ENCODE peak calls at places on chromosomes 16 and 17, in seven cellular contexts. J is ovary, Q is breast epithelium, T is endothelial cell of umbilical vein, D is IMR-90, R is AG04450, K is Panc1. N is an unnamed sample. For H3K9me3, the result is how much of the 10 kb centered on the place peaks cover.

GRCh38 chr16:57689772-57690558 is 4.6 kb upstream of the DRC7 start:
- DNase-seq in J (no peak), Q (no peak), T (peak), D (no peak), R (no peak), K (no peak), N (no peak)

GRCh38 chr17:35679007-35679682 is 52.3 kb upstream of the RASL10B start:
- DNase-seq in J (no peak), Q (no peak), T (no peak), D (no peak), R (no peak), K (no peak), N (no peak)

GRCh38 chr17:81898885-81899284 is 3.2 kb upstream of the NPB start:
- DNase-seq in J (no peak), Q (no peak), T (no peak), D (no peak), R (no peak), K (no peak), N (no peak)

GRCh38 chr17:39924691-39925055 is 2.7 kb downstream of the ORMDL3 start:
- DNase-seq in J (no peak), Q (no peak), T (no peak), D (no peak), R (no peak), K (no peak), N (no peak)

GRCh38 chr17:34711646-34712045 is 132.3 kb downstream of the TMEM132E start:
- DNase-seq in J (no peak), Q (no peak), T (no peak), D (no peak), R (no peak), K (no peak), N (no peak)

GRCh38 chr17:56505154-56505756 is 88.2 kb upstream of the NOG start:
- DNase-seq in J (no peak), Q (no peak), T (no peak), D (no peak), R (no peak), K (no peak), N (no peak)

GRCh38 chr17:58538801-58539410 is 24.5 kb upstream of the MTMR4 start:
- DNase-seq in J (no peak), Q (no peak), T (no peak), D (no peak), R (no peak), K (no peak), N (no peak)

GRCh38 chr16:69145658-69146057 is 13.2 kb downstream of the UTP4 start:
- DNase-seq in J (no peak), Q (no peak), T (no peak), D (peak), R (no peak), K (no peak), N (no peak)

GRCh38 chr16:456891-457483 is 31.5 kb downstream of the RAB11FIP3 start:
- DNase-seq in J (peak), Q (no peak), T (peak), D (peak), R (no peak), K (no peak), N (no peak)

GRCh38 chr16:46673320-46674013 is 15.5 kb downstream of the VPS35 start:
- DNase-seq in J (no peak), Q (no peak), T (peak), D (peak), R (no peak), K (no peak), N (no peak)

GRCh38 chr16:66128363-66128725 is 238.1 kb upstream of the CDH5 start:
- DNase-seq in J (no peak), Q (no peak), T (no peak), D (peak), R (no peak), K (no peak), N (no peak)

GRCh38 chr17:50621562-50621961 is 13.1 kb upstream of the ABCC3 start:
- DNase-seq in J (no peak), Q (no peak), T (no peak), D (peak), R (no peak), K (no peak), N (no peak)

GRCh38 chr17:69723741-69724140 is 309.2 kb downstream of the MAP2K6 start:
- DNase-seq in J (no peak), Q (no peak), T (peak), D (no peak), R (no peak), K (no peak), N (no peak)

GRCh38 chr17:77728022-77728671 is 230.4 kb upstream of the TNRC6C start:
- DNase-seq in J (no peak), Q (peak), T (no peak), D (no peak), R (no peak), K (no peak), N (peak)

GRCh38 chr17:38352245-38353083 is 820 bp downstream of the SOCS7 start:
- DNase-seq in J (peak), Q (no peak), T (peak), D (no peak), R (no peak), K (no peak), N (no peak)

GRCh38 chr16:979859-980594 is 1.5 kb upstream of the SOX8 start:
- DNase-seq in J (no peak), Q (no peak), T (no peak), D (no peak), R (no peak), K (no peak), N (no peak)

GRCh38 chr17:41360291-41360995 is 9.2 kb downstream of the KRT33B start:
- DNase-seq in J (no peak), Q (no peak), T (no peak), D (peak), R (no peak), K (no peak), N (no peak)

GRCh38 chr17:64084086-64084939 is 45.6 kb downstream of the ERN1 start:
- DNase-seq in J (no peak), Q (no peak), T (peak), D (peak), R (no peak), K (no peak), N (no peak)

GRCh38 chr17:49494937-49495841 is at the start of gene NGFR:
- DNase-seq in J (peak), Q (no peak), T (peak), D (peak), R (no peak), K (no peak), N (no peak)

GRCh38 chr16:2229091-2229490 is 5.7 kb downstream of the E4F1 start:
- DNase-seq in J (no peak), Q (no peak), T (no peak), D (no peak), R (no peak), K (no peak), N (peak)

GRCh38 chr17:1783834-1784611 is 22.2 kb downstream of the SERPINF1 start:
- DNase-seq in J (peak), Q (peak), T (peak), D (peak), R (peak), K (peak), N (no peak)

GRCh38 chr16:76668207-76668725 is 391.1 kb downstream of the CNTNAP4 start:
- DNase-seq in J (no peak), Q (no peak), T (no peak), D (no peak), R (no peak), K (no peak), N (no peak)

GRCh38 chr17:49555495-49556018 is 20.1 kb upstream of the NXPH3 start:
- DNase-seq in J (no peak), Q (peak), T (no peak), D (no peak), R (no peak), K (no peak), N (no peak)

GRCh38 chr17:58403312-58403711 is 14.0 kb downstream of the RNF43 start:
- DNase-seq in J (no peak), Q (peak), T (no peak), D (no peak), R (no peak), K (no peak), N (no peak)

GRCh38 chr16:31869511-31870201 is 4.0 kb upstream of the ZNF267 start:
- DNase-seq in J (no peak), Q (peak), T (peak), D (peak), R (peak), K (peak), N (no peak)

GRCh38 chr17:4998666-4999428 is 1.1 kb downstream of the KIF1C start:
- DNase-seq in J (peak), Q (peak), T (no peak), D (no peak), R (no peak), K (no peak), N (no peak)

GRCh38 chr17:57986841-57987581 is 1.0 kb downstream of the VEZF1 start:
- DNase-seq in J (no peak), Q (peak), T (peak), D (peak), R (peak), K (no peak), N (no peak)

GRCh38 chr16:31453255-31454204 is 5.8 kb upstream of the ARMC5 start:
- DNase-seq in J (peak), Q (no peak), T (no peak), D (peak), R (no peak), K (no peak), N (peak)

GRCh38 chr17:69608808-69609494 is 194.5 kb downstream of the MAP2K6 start:
- DNase-seq in J (no peak), Q (peak), T (peak), D (peak), R (peak), K (no peak), N (no peak)

GRCh38 chr17:52201764-52202571 is 43.5 kb upstream of the CA10 start:
- DNase-seq in J (no peak), Q (no peak), T (no peak), D (no peak), R (no peak), K (no peak), N (no peak)

GRCh38 chr17:65103896-65104295 is 33.3 kb upstream of the RGS9 start:
- DNase-seq in J (no peak), Q (no peak), T (no peak), D (peak), R (no peak), K (no peak), N (no peak)

GRCh38 chr17:78412403-78412802 is 34.0 kb downstream of the PGS1 start:
- DNase-seq in J (no peak), Q (no peak), T (no peak), D (peak), R (no peak), K (no peak), N (no peak)

GRCh38 chr16:57906385-57907316 is 64.3 kb downstream of the CNGB1 start:
- DNase-seq in J (no peak), Q (no peak), T (peak), D (no peak), R (no peak), K (no peak), N (no peak)

GRCh38 chr17:15298176-15298575 is 33.0 kb upstream of the PMP22 start:
- DNase-seq in J (no peak), Q (no peak), T (no peak), D (peak), R (no peak), K (no peak), N (no peak)

GRCh38 chr17:43673516-43674323 is 12.0 kb upstream of the MEOX1 start:
- DNase-seq in J (peak), Q (peak), T (peak), D (peak), R (no peak), K (peak), N (no peak)

GRCh38 chr17:2395258-2396170 is 5.3 kb downstream of the MNT start:
- DNase-seq in J (peak), Q (no peak), T (peak), D (peak), R (no peak), K (no peak), N (no peak)

GRCh38 chr17:54745862-54746261 is 154.8 kb upstream of the TOM1L1 start:
- DNase-seq in J (no peak), Q (no peak), T (no peak), D (no peak), R (no peak), K (no peak), N (no peak)
- TF ChIP-seq CTCF in J (no peak), Q (no peak), T (no peak), D (no peak), R (no peak), K (no peak), N (no peak)

DNA sequence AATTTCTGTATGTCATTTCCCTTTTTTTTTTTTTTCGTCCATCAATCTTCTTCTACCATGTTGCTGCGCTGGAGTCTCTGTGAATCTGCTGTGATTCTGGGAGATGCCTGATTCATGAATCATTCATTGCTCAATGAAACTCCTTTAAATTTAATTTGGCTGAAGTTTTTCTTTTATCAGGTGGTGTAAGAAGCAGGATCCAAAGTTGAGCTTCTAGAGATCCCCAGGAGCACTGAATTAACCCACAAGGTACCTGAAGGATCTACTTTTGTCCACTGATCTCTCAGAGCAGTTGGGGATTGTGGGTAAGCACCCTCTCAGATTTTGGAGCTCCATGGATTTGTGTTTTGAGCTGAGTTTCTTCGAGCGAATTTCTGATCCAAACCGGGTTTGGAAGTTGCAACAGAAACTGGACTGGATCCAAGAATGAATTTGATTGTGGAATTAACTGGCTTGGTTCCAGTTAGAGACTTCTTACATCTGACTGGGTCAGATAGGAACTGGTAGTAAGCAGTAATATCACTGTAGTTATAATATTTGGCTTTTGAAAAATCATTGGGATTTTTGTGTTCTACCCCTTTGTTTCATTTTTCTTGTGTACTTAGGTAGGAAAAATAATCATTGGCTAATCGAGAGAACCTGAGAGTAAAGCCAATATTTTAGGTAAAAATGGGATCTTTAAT is 447.8 kb upstream of the TOM1L1 start:
- DNase-seq in J (no peak), Q (no peak), T (no peak), D (no peak), R (no peak), K (no peak), N (no peak)
- H3K9me3 ChIP-seq in J (under half), Q (under half), T (under half), D (under half), R (under half), K (under half), N (under half)

GRCh38 chr17:60082946-60083471 is 4.3 kb upstream of the HEATR6 start:
- DNase-seq in J (no peak), Q (no peak), T (no peak), D (no peak), R (no peak), K (no peak), N (no peak)

GRCh38 chr17:60090412-60090811 is 11.7 kb upstream of the HEATR6 start:
- DNase-seq in J (no peak), Q (no peak), T (no peak), D (no peak), R (no peak), K (no peak), N (no peak)

GRCh38 chr17:60089097-60089844 is 10.6 kb upstream of the HEATR6 start:
- DNase-seq in J (no peak), Q (no peak), T (no peak), D (no peak), R (no peak), K (no peak), N (no peak)

GRCh38 chr17:60087882-60088669 is 9.4 kb upstream of the HEATR6 start:
- DNase-seq in J (no peak), Q (no peak), T (no peak), D (no peak), R (no peak), K (no peak), N (no peak)

DNA sequence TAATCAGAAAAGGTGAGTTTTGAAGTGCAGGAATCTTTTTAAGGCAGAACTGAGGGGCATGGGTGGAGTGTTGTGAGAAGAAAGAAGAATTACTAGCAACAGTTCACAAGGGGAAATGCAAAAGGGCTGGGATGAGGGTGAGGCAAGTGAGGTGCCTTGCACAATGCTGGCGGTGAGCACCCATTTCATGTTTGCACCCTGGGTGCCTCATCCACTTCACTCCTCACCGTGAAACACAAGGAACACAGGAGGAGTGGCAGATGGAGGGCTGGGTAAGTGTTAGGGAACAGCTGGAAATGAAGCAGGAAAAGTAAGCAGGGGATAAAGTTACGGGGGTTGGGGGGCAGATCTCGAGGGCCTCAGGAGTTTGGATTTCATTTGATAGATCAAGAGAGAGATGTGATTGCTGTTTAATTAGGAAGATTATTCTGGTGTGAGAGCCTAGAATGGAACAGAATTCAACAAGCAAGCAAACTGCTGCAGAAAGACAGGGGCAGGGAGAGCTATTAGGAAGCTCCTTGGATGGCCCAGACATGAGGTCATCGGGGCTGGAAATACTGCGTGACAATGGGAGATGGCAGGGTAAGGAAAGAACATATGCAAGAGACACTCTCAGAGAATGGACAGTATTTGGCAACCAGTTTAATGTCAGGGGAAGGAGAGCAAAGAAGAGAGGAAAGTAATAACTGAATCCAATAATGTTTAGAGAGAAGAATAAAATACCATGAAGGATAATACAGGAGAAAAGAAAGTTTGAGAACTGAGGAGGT is 8.3 kb upstream of the HEATR6 start:
- DNase-seq in J (no peak), Q (no peak), T (no peak), D (peak), R (no peak), K (no peak), N (no peak)
- H3K4me3 ChIP-seq in J (no peak), Q (no peak), T (no peak), D (no peak), R (peak), K (peak), N (no peak)

GRCh38 chr16:72198641-72199250 is 26.8 kb upstream of the PMFBP1 start:
- DNase-seq in J (no peak), Q (no peak), T (no peak), D (no peak), R (no peak), K (no peak), N (no peak)

GRCh38 chr16:72197556-72197955 is 25.6 kb upstream of the PMFBP1 start:
- DNase-seq in J (no peak), Q (no peak), T (no peak), D (no peak), R (no peak), K (no peak), N (no peak)

GRCh38 chr16:72198021-72198420 is 26.1 kb upstream of the PMFBP1 start:
- DNase-seq in J (peak), Q (no peak), T (peak), D (peak), R (peak), K (no peak), N (no peak)

GRCh38 chr16:72191551-72191950 is 19.6 kb upstream of the PMFBP1 start:
- DNase-seq in J (peak), Q (no peak), T (no peak), D (no peak), R (no peak), K (no peak), N (no peak)

DNA sequence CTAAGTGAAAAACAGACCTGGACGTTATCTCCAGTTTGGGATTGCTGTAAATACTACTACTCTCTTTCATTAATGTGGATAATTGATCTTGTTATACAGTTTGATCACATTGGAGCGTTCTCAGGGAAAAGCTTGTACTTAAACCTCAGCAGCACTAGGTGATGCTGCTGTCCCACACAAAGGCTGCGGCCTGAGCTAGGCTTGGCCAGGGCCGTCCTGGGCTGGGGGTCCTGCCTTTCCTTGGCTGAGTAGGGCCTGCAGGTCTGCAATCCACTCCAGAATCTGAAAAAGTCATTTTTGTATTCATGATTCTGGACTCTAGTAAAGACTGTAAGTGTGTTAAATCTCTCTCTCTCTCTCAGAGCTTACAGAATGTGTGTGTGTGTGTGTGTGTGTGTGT is 23.7 kb upstream of the PMFBP1 start:
- DNase-seq in J (no peak), Q (no peak), T (no peak), D (no peak), R (no peak), K (no peak), N (no peak)
- TF ChIP-seq CTCF in J (no peak), Q (no peak), T (peak), D (no peak), R (no peak), K (peak), N (no peak)

DNA sequence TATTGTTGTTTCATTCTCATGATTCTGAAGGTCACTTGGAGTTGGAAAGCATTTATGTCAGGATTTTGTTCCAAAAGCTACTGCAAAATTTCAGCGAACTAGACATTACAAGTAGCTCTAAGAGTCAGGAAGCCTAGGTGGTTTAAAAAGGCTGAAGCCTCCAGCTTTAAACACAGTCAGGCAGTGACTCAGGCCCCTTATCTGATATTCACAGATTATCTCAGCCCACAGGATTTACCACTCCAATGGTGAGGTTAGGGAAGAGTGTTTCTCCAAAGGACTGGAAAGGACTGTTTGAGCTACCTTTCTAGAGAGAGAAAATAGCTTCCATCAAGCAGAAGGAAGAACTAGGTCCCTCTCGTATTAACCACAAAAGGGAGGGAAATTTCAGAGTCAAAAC is 624.4 kb upstream of the C16orf82 start:
- DNase-seq in J (no peak), Q (no peak), T (no peak), D (no peak), R (no peak), K (no peak), N (no peak)
- H3K9me3 ChIP-seq in J (under half), Q (under half), T (under half), D (under half), R (under half), K (under half), N (under half)

GRCh38 chr17:60435244-60436170 is 13.2 kb downstream of the CHCT1 start:
- DNase-seq in J (peak), Q (peak), T (peak), D (peak), R (peak), K (peak), N (no peak)
- H3K4me3 ChIP-seq in J (no peak), Q (no peak), T (no peak), D (no peak), R (peak), K (no peak), N (no peak)

DNA sequence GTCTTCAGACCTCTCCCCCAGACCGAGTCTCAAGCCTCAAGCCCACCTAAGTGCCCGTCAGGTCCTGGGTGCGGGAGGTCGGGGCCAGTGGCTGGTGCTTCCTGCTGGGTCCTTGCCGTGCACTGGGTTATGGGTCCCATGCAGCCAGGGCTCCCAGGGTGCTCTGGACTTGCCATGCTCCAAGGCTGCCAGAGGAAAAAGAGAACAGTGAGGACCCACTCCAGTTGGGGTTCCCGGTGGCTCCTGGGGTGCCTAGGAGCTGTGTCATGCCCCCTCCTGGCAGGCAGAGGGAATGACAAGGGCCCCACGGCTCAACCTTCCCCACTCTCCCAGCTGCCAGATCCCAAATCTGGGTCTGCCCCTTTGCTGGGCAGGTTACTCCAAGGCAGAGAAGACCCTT is 3.8 kb downstream of the SNX20 start:
- DNase-seq in J (no peak), Q (no peak), T (no peak), D (no peak), R (no peak), K (no peak), N (no peak)
- TF ChIP-seq CTCF in J (no peak), Q (no peak), T (no peak), D (peak), R (peak), K (peak), N (peak)

N was measured in RWPE2.